ENCODE peak calls at places on chromosomes 5 and 9, in four cellular contexts. K is heart left ventricle, G is A549, S is body of pancreas. T is an unnamed sample.

GRCh38 chr5:94707359-94707758 is 88.9 kb downstream of the SLF1 start:
- DNase-seq in K (no peak), S (peak; percentile 72), G (no peak), T (no peak)

GRCh38 chr5:13976867-13977479 is 32.5 kb upstream of the DNAH5 start:
- DNase-seq in S (peak; percentile 8), G (peak; percentile 49), K (no peak), T (no peak)

GRCh38 chr9:22718653-22719052 is 272.0 kb downstream of the DMRTA1 start:
- DNase-seq in S (no peak), G (no peak), K (no peak), T (no peak)

GRCh38 chr9:5786370-5787127 is 46.4 kb downstream of the ERMP1 start:
- DNase-seq in G (no peak), K (no peak), S (no peak), T (no peak)

GRCh38 chr9:93898502-93899426 is 56.4 kb downstream of the BARX1 start:
- DNase-seq in G (no peak), S (no peak), K (no peak), T (peak; percentile 58)

GRCh38 chr5:71587709-71588532 is 781 bp downstream of the MCCC2 start:
- DNase-seq in S (peak; percentile 4), G (peak; percentile 7), K (no peak), T (no peak)

GRCh38 chr9:120043448-120043847 is 536.5 kb downstream of the CDK5RAP2 start:
- DNase-seq in G (peak; percentile 8), K (no peak), S (no peak), T (no peak)

GRCh38 chr5:150180241-150181027 is 9.4 kb upstream of the SLC6A7 start:
- DNase-seq in G (no peak), K (peak; percentile 86), S (peak; percentile 44), T (peak; percentile 82)

GRCh38 chr9:77003366-77003765 is 16.1 kb upstream of the FOXB2 start:
- DNase-seq in K (no peak), S (no peak), G (no peak), T (no peak)

GRCh38 chr5:53067641-53068040 is 41.9 kb downstream of the MOCS2 start:
- DNase-seq in G (no peak), S (no peak), K (no peak), T (no peak)

GRCh38 chr5:163943546-163943945 is 438.1 kb downstream of the MAT2B start:
- DNase-seq in G (no peak), K (no peak), S (no peak), T (no peak)

GRCh38 chr5:173018352-173018751 is 34.8 kb downstream of the ATP6V0E1 start:
- DNase-seq in G (no peak), S (peak; percentile 28), K (no peak), T (peak; percentile 8)

GRCh38 chr9:21078702-21079101 is 960 bp upstream of the IFNB1 start:
- DNase-seq in G (peak; percentile 21), K (no peak), S (no peak), T (no peak)

GRCh38 chr5:38543886-38544285 is 12.6 kb downstream of the LIFR start:
- DNase-seq in G (no peak), S (no peak), K (no peak), T (no peak)

GRCh38 chr5:170896779-170897178 is 35.0 kb downstream of the RANBP17 start:
- DNase-seq in K (no peak), G (peak; percentile 10), S (peak; percentile 18), T (no peak)

DNA sequence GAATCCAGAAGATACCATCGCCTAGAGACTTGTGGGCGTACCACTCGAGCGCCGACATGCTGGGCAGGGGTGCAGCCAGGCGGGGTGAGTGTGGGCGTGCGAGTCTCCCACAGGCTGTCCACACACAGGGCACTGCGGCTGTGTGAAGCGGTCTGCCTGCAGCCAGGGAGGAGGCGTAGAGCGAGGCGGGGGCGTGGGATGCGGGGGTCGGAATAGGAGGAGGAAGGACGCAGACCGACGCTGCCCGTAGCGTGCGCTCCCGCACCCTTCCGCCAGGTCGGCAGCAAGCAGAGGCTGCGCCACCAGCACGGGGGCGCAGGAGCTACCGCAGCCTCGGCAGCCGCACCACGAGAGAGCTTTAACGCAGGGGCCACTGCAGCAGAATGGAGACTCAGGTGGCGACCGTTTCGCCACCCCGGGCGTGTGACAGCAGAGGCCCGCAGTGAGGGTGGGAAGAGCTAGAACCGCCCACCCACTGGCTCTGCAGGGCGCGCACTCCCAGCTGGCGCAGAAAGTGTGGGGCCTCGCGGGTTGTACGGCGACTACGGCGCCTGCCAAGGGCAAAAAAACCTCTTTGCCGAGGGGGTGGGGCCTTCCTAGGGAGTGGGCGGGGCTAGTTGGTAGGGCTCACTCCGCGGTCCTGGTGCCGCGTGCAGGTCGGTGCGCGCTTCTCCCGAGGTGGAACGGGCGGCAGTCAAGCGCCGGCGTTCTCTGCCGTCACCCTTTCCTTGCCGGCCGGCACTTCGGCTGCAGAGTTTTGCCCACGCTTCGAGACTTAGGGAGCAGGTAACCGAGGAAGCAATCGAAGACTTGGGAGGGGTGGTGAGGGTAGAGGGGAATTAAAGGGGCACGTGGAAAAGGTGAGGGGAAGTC is at the start of the genes MBLAC2 and POLR3G:
- DNase-seq in G (peak; percentile 96), S (peak; percentile 95), K (peak; percentile 95), T (peak; percentile 95)
- TF ChIP-seq POLR2A in G (peak; percentile 77), S (peak; percentile 93), K (no peak), T (no peak)

GRCh38 chr9:88535226-88535931 is 401 bp downstream of the NXNL2 start:
- DNase-seq in G (peak; percentile 31), K (peak; percentile 66), S (peak; percentile 38), T (no peak)
- TF ChIP-seq POLR2A in G (no peak), K (no peak), S (peak; percentile 57), T (no peak)

GRCh38 chr5:115611873-115612272 is 9.6 kb upstream of the TICAM2 start:
- DNase-seq in S (no peak), G (no peak), K (no peak), T (no peak)
- TF ChIP-seq POLR2A in S (no peak), G (no peak), K (no peak), T (no peak)

DNA sequence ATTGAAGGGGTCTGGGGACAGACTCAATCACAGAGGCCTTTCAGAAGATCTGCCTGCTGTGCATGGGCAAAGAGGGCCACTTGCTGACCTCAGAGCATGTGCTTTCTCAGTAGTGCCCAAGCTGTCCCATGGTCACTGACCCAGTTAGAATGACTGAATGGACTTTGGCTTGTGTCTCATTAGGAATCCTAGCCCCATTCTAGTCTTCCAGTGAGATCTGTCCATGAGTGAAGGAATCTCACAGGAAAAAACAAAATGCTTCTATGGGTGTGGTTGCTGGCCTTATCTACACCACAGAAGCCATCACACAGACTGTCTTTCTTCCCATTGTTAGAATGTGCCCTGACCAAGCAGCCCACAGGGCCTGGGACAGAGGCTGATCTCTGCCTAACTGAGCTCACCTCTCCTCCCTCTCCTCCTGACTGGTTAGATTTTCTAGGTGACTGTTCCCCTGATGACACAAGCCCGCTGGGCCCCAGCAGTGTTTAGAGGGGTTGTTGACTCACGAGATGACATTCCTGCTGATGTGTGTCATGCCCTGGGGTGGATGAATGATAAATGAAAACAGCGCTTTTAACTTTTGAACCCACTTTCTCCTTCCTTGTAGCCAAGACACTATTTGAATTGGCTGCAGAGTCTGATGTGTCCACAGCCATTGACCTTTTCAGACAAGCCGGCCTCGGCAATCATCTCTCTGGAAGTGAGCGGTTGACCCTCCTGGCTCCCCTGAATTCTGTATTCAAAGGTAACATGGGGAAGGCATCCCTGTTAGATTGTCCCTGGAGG is 24.7 kb downstream of the TGFBI start:
- DNase-seq in G (peak; percentile 95), S (no peak), K (no peak), T (no peak)
- TF ChIP-seq POLR2A in G (no peak), S (no peak), K (no peak), T (no peak)